ENCODE peak calls at places on chromosomes 7 and 10, in four cellular contexts. W, G, J and O are unnamed samples. For H3K27me3, the result is how much of the 10 kb centered on the place peaks cover.

GRCh38 chr10:12484945-12485805 is 135.8 kb downstream of the CAMK1D start:
- DNase-seq in W (no peak), G (no peak), J (no peak), O (no peak)

GRCh38 chr7:25389489-25390106 is 161.3 kb upstream of the NPVF start:
- DNase-seq in W (no peak), G (no peak), J (peak), O (no peak)

GRCh38 chr10:132272061-132272766 is 35.5 kb downstream of the STK32C start:
- DNase-seq in W (no peak), G (no peak), J (peak), O (peak)

GRCh38 chr7:132049462-132050304 is 493.3 kb upstream of the PODXL start:
- DNase-seq in W (peak), G (no peak), J (peak), O (peak)

GRCh38 chr10:95513941-95514392 is 47.2 kb downstream of the SORBS1 start:
- DNase-seq in W (no peak), G (peak), J (no peak), O (no peak)

GRCh38 chr10:6610647-6611046 is 30.6 kb upstream of the PRKCQ start:
- DNase-seq in W (no peak), G (no peak), J (no peak), O (no peak)

GRCh38 chr7:94643771-94644545 is 12.0 kb downstream of the SGCE start:
- DNase-seq in W (no peak), G (no peak), J (no peak), O (no peak)

GRCh38 chr10:36662571-36662970 is 462.8 kb upstream of the ANKRD30A start:
- DNase-seq in W (no peak), G (no peak), J (no peak), O (no peak)

GRCh38 chr10:96747734-96748550 is 27.6 kb upstream of the PIK3AP1 start:
- DNase-seq in W (no peak), G (no peak), J (no peak), O (no peak)

GRCh38 chr7:117937726-117938483 is 64.7 kb upstream of the CTTNBP2 start:
- DNase-seq in W (no peak), G (no peak), J (peak), O (no peak)

GRCh38 chr7:22481726-22482125 is 18.3 kb downstream of the STEAP1B start:
- DNase-seq in W (no peak), G (no peak), J (no peak), O (no peak)

GRCh38 chr10:103153302-103153759 is 39.7 kb downstream of the NT5C2 start:
- DNase-seq in W (no peak), G (peak), J (no peak), O (no peak)

GRCh38 chr10:9957352-9957751 is 1060.3 kb upstream of the CELF2 start:
- DNase-seq in W (no peak), G (no peak), J (peak), O (no peak)

GRCh38 chr10:99410876-99411275 is 19.5 kb downstream of the GOT1 start:
- DNase-seq in W (no peak), G (no peak), J (no peak), O (no peak)

GRCh38 chr7:105330526-105330925 is 58.2 kb downstream of the SRPK2 start:
- DNase-seq in W (no peak), G (no peak), J (no peak), O (no peak)

GRCh38 chr7:125857606-125858005 is 928.0 kb upstream of the POT1 start:
- DNase-seq in W (no peak), G (no peak), J (no peak), O (no peak)

GRCh38 chr10:48517911-48518321 is 87.0 kb downstream of the ARHGAP22 start:
- DNase-seq in W (peak), G (no peak), J (no peak), O (no peak)

GRCh38 chr7:72706521-72706920 is 121.5 kb downstream of the TYW1B start:
- DNase-seq in W (no peak), G (no peak), J (no peak), O (no peak)

GRCh38 chr10:101029520-101030309 is 1.2 kb downstream of the PDZD7 start:
- DNase-seq in W (no peak), G (no peak), J (no peak), O (no peak)

GRCh38 chr7:86407291-86407690 is 236.4 kb upstream of the GRM3 start:
- DNase-seq in W (no peak), G (no peak), J (no peak), O (no peak)

GRCh38 chr7:92837214-92837749 is 909 bp upstream of the CDK6 start:
- DNase-seq in W (no peak), G (no peak), J (no peak), O (no peak)

GRCh38 chr10:66931340-66931948 is 5.6 kb downstream of the LRRTM3 start:
- DNase-seq in W (no peak), G (no peak), J (peak), O (no peak)

GRCh38 chr10:91162495-91163268 is 57.8 kb upstream of the PCGF5 start:
- DNase-seq in W (peak), G (peak), J (peak), O (peak)

GRCh38 chr7:102883098-102883860 is 29.5 kb upstream of the LRRC17 start:
- DNase-seq in W (no peak), G (no peak), J (no peak), O (no peak)

GRCh38 chr7:128135275-128136214 is 104.3 kb upstream of the LRRC4 start:
- DNase-seq in W (peak), G (no peak), J (peak), O (no peak)

GRCh38 chr10:35387768-35388167 is 51.5 kb downstream of the CCNY start:
- DNase-seq in W (no peak), G (no peak), J (no peak), O (no peak)

GRCh38 chr10:44281089-44281613 is 103.7 kb downstream of the CXCL12 start:
- DNase-seq in W (no peak), G (peak), J (no peak), O (no peak)

GRCh38 chr10:97475936-97476594 is 22.2 kb downstream of the MMS19 start:
- DNase-seq in W (no peak), G (no peak), J (no peak), O (peak)

GRCh38 chr7:37728747-37729146 is 45.2 kb downstream of the GPR141 start:
- DNase-seq in W (no peak), G (no peak), J (peak), O (no peak)

GRCh38 chr10:50472914-50473313 is 150.8 kb downstream of the SGMS1 start:
- DNase-seq in W (no peak), G (no peak), J (no peak), O (no peak)

GRCh38 chr10:127973810-127974311 is 67.0 kb downstream of the PTPRE start:
- DNase-seq in W (no peak), G (no peak), J (no peak), O (no peak)

GRCh38 chr7:132191418-132191817 is 384.9 kb downstream of the PLXNA4 start:
- DNase-seq in W (no peak), G (no peak), J (no peak), O (no peak)

GRCh38 chr10:20858292-20859124 is 38.6 kb downstream of the NEBL start:
- DNase-seq in W (no peak), G (no peak), J (peak), O (no peak)

GRCh38 chr7:90857595-90857994 is 261.5 kb downstream of the CDK14 start:
- DNase-seq in W (no peak), G (no peak), J (no peak), O (no peak)

GRCh38 chr10:113139695-113140094 is 189.6 kb downstream of the TCF7L2 start:
- DNase-seq in W (no peak), G (no peak), J (no peak), O (no peak)

GRCh38 chr10:131848741-131849590 is 51.8 kb upstream of the PPP2R2D start:
- DNase-seq in W (no peak), G (peak), J (no peak), O (no peak)

GRCh38 chr7:16504019-16504418 is 22.6 kb upstream of the LRRC72 start:
- DNase-seq in W (no peak), G (no peak), J (no peak), O (no peak)

DNA sequence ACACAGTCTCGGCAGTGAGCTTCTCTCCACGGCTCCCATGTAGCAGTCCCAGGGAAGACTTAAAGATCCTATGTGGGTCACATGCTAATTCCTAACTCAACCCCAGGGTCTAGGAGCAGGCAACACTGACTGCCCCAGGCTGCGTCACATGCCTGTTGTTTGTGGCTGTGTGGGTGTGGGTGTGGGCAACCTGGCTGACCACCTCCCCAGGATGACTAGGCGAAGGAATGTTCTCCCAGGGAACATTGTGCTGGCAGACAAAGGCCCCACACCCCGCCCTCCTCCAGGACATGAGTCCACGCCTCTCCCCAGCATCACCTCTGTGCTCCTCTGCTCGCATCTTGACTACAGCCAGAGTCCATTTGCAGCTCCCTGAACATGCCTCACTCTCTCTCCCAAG is 30.3 kb downstream of the SLC29A3 start:
- DNase-seq in W (no peak), G (no peak), J (peak), O (no peak)
- H3K4me3 ChIP-seq in W (no peak), G (no peak), J (no peak), O (no peak)

DNA sequence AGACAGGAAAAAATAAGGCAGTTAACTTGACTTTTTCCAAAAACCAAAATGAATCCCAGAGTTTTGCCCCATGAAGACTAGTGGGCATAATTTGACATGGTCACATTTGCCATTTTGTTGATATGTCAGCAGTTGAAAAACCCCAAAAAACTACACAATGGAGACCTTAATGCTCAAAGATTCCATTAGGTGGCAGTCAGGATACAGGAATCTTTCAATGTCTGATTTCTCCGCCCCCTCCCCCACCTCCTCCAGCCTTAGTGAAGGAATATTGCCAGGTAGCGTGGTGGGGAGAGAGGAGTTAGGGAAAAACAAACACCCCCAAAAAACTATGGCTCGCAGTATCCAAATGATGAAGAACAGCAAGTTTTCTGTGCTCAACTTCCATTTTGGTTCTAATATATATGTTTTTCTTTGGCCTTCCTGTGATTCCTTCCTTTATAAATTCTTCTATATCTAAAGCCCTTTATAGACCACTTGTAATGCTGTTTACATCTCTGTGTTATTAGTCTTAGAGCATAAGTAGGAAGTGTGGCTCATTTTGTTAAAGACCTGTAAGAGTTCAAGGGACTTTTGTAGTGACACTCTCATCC is 6.7 kb upstream of the SMNDC1 start:
- DNase-seq in W (no peak), G (no peak), J (peak), O (peak)
- H3K27ac ChIP-seq in W (no peak), G (no peak), J (no peak), O (no peak)

DNA sequence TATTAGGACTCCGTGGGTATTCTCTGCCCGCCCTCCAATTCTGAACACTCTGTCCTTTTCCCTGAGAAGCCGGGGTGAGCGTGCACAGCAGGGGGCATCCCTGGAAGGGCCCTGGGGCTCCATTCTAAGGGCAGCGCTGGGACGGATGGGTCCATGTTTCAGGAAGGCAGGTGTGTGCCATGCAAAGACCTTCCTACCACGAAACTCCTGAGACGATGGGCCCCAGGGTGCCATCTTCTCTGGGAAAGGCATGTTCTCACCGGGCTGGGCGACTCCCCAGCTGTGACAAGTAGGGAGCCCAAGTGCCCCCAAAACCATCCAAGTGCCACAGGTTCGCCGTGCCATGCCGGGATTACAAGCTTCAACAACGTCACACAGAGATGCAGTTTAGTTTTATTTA is 256.7 kb downstream of the DNAJB6 start:
- DNase-seq in W (no peak), G (no peak), J (no peak), O (no peak)
- H3K27me3 ChIP-seq in W (under half), G (under half), J (under half), O (under half)

GRCh38 chr10:18658301-18658991 is 785 bp upstream of the ARL5B start:
- DNase-seq in W (no peak), G (no peak), J (peak), O (no peak)
- H3K4me3 ChIP-seq in W (peak), G (peak), J (peak), O (peak)

GRCh38 chr7:130880668-130881067 is 146.7 kb upstream of the KLF14 start:
- DNase-seq in W (no peak), G (no peak), J (no peak), O (no peak)
- H3K27ac ChIP-seq in W (no peak), G (no peak), J (no peak), O (no peak)